ENCODE peak calls at places on chromosome 20, in ten cellular contexts. Y is heart left ventricle; W is stomach; S is brain microvascular endothelial cell; G is CD8-positive, alpha-beta T cell; E is OCI-LY7; J is GM23338; U is pancreas; D is HepG2; T is AG10803. B is an unnamed sample.

GRCh38 chr20:5078399-5078958 is 41.3 kb downstream of the PCNA start:
- DNase-seq in E (peak), D (peak), T (peak), U (no peak), G (peak), S (peak), W (peak), Y (peak), J (no peak), B (no peak)

GRCh38 chr20:17835941-17836861 is 132.4 kb downstream of the SNX5 start:
- DNase-seq in D (no peak), S (no peak), W (no peak), Y (peak), T (peak), U (no peak), G (no peak), E (no peak), J (no peak), B (no peak)

GRCh38 chr20:9966966-9967365 is 67.8 kb upstream of the ANKEF1 start:
- DNase-seq in G (no peak), Y (no peak), W (no peak), E (no peak), D (peak), T (peak), S (no peak), J (peak), U (no peak), B (no peak)

GRCh38 chr20:2698186-2698817 is 5.7 kb downstream of the EBF4 start:
- DNase-seq in G (no peak), E (no peak), Y (no peak), S (no peak), D (no peak), T (no peak), J (no peak), U (no peak), W (peak), B (no peak)

GRCh38 chr20:1671891-1672669 is 14.5 kb upstream of the SIRPG start:
- DNase-seq in G (no peak), D (no peak), T (no peak), U (no peak), E (no peak), Y (no peak), J (no peak), W (no peak), S (no peak), B (no peak)

GRCh38 chr20:54068495-54068894 is 1.9 kb downstream of the BCAS1 start:
- DNase-seq in D (no peak), G (no peak), J (no peak), S (no peak), W (no peak), E (no peak), T (no peak), Y (no peak), U (no peak), B (no peak)

GRCh38 chr20:41854765-41855164 is 236.6 kb upstream of the CHD6 start:
- DNase-seq in W (no peak), E (no peak), Y (no peak), J (no peak), T (peak), U (no peak), S (no peak), G (no peak), D (no peak), B (no peak)

GRCh38 chr20:13494019-13494418 is 144.7 kb downstream of the TASP1 start:
- DNase-seq in U (no peak), E (no peak), T (no peak), S (no peak), Y (no peak), W (no peak), J (no peak), D (no peak), G (no peak), B (no peak)

GRCh38 chr20:10551732-10552724 is 116.9 kb downstream of the SLX4IP start:
- DNase-seq in E (no peak), S (no peak), U (no peak), G (no peak), D (no peak), Y (no peak), W (no peak), T (no peak), J (peak), B (no peak)

GRCh38 chr20:46078954-46079353 is 10.8 kb downstream of the NCOA5 start:
- DNase-seq in Y (no peak), G (no peak), E (no peak), J (no peak), S (no peak), D (no peak), T (no peak), W (no peak), U (no peak), B (no peak)

GRCh38 chr20:29876911-29877285 is 1380.6 kb upstream of the DEFB115 start:
- DNase-seq in T (no peak), U (peak), G (no peak), S (no peak), Y (no peak), W (no peak), E (no peak), D (no peak), J (no peak), B (no peak)

GRCh38 chr20:40648505-40649072 is 40.4 kb downstream of the MAFB start:
- DNase-seq in E (no peak), D (peak), Y (no peak), T (no peak), W (no peak), J (no peak), U (no peak), S (no peak), G (no peak), B (peak)

GRCh38 chr20:1824177-1824576 is 71.0 kb upstream of the SIRPA start:
- DNase-seq in E (no peak), S (no peak), D (no peak), J (no peak), T (no peak), G (no peak), Y (no peak), W (no peak), U (no peak), B (no peak)

GRCh38 chr20:41889125-41889870 is 271.1 kb upstream of the CHD6 start:
- DNase-seq in D (peak), J (peak), T (no peak), U (no peak), G (no peak), S (no peak), Y (no peak), W (no peak), E (peak), B (peak)

GRCh38 chr20:42483694-42484303 is 705.9 kb downstream of the PTPRT start:
- DNase-seq in E (peak), T (no peak), Y (no peak), W (no peak), G (no peak), D (peak), U (no peak), S (no peak), J (peak), B (no peak)

GRCh38 chr20:21719592-21720214 is 14.2 kb downstream of the PAX1 start:
- DNase-seq in T (peak), E (peak), Y (no peak), U (no peak), D (peak), J (peak), G (no peak), W (peak), S (peak), B (peak)

GRCh38 chr20:32514760-32515159 is 70.4 kb downstream of the NOL4L start:
- DNase-seq in D (no peak), T (no peak), U (no peak), E (no peak), G (no peak), W (no peak), S (no peak), Y (no peak), J (no peak), B (no peak)

GRCh38 chr20:17873410-17874270 is 95.0 kb downstream of the SNX5 start:
- DNase-seq in S (peak), T (peak), J (peak), D (peak), Y (peak), W (peak), U (peak), G (no peak), E (no peak), B (no peak)

GRCh38 chr20:52268184-52268583 is 76.6 kb upstream of the ZFP64 start:
- DNase-seq in T (peak), G (no peak), U (no peak), D (no peak), E (no peak), S (no peak), J (no peak), W (no peak), Y (no peak), B (no peak)

GRCh38 chr20:54475334-54476287 is at the start of gene DOK5:
- DNase-seq in E (no peak), D (no peak), Y (peak), U (peak), J (peak), S (no peak), G (no peak), W (no peak), T (peak), B (no peak)

GRCh38 chr20:2690718-2691117 is 1.9 kb upstream of the EBF4 start:
- DNase-seq in D (no peak), U (no peak), E (no peak), G (no peak), Y (no peak), W (no peak), T (no peak), S (no peak), J (no peak), B (no peak)

GRCh38 chr20:23200914-23201313 is 114.8 kb upstream of the CD93 start:
- DNase-seq in W (peak), J (peak), T (no peak), E (no peak), G (no peak), U (no peak), D (peak), S (peak), Y (peak), B (no peak)

GRCh38 chr20:52959125-52959524 is 13.0 kb upstream of the TSHZ2 start:
- DNase-seq in W (no peak), U (no peak), D (peak), Y (no peak), J (peak), E (peak), T (no peak), S (no peak), G (no peak), B (no peak)

GRCh38 chr20:58293453-58293852 is 16.1 kb upstream of the RAB22A start:
- DNase-seq in T (no peak), E (peak), D (peak), W (no peak), U (no peak), G (no peak), S (no peak), J (peak), Y (peak), B (no peak)

GRCh38 chr20:32963176-32963575 is 41.1 kb downstream of the SUN5 start:
- DNase-seq in W (no peak), G (no peak), T (no peak), S (no peak), E (no peak), U (peak), J (no peak), D (no peak), Y (no peak), B (no peak)

GRCh38 chr20:24502184-24502583 is 32.8 kb downstream of the SYNDIG1 start:
- DNase-seq in D (no peak), J (no peak), E (no peak), S (peak), G (no peak), U (no peak), Y (peak), T (peak), W (no peak), B (no peak)

GRCh38 chr20:40641809-40642208 is 47.2 kb downstream of the MAFB start:
- DNase-seq in D (no peak), E (no peak), J (no peak), U (no peak), G (no peak), W (no peak), Y (no peak), S (no peak), T (no peak), B (no peak)

GRCh38 chr20:37519508-37520416 is 1.3 kb upstream of the NNAT start:
- DNase-seq in W (peak), J (peak), U (no peak), G (no peak), Y (no peak), T (no peak), D (peak), S (peak), E (peak), B (no peak)

GRCh38 chr20:20364016-20364746 is 3.7 kb upstream of the INSM1 start:
- DNase-seq in Y (no peak), S (no peak), E (no peak), G (no peak), T (no peak), W (no peak), J (peak), D (no peak), U (no peak), B (no peak)

GRCh38 chr20:826695-827323 is 6.7 kb upstream of the FAM110A start:
- DNase-seq in G (no peak), U (no peak), S (no peak), D (no peak), W (peak), E (no peak), T (no peak), Y (no peak), J (no peak), B (no peak)

GRCh38 chr20:32227744-32228688 is 20.3 kb downstream of the POFUT1 start:
- DNase-seq in E (no peak), D (no peak), W (peak), U (no peak), G (no peak), J (no peak), T (no peak), Y (peak), S (no peak), B (peak)

GRCh38 chr20:54140486-54140885 is 33.3 kb downstream of the CYP24A1 start:
- DNase-seq in G (no peak), W (no peak), E (no peak), D (no peak), S (no peak), J (no peak), T (no peak), U (no peak), Y (no peak), B (no peak)

GRCh38 chr20:3711418-3712043 is 869 bp downstream of the SIGLEC1 start:
- DNase-seq in J (no peak), T (no peak), Y (peak), G (no peak), W (no peak), S (no peak), E (no peak), U (no peak), D (no peak), B (no peak)

GRCh38 chr20:3710703-3711417 is 1.5 kb downstream of the SIGLEC1 start:
- DNase-seq in Y (peak), W (peak), G (peak), S (peak), D (peak), T (peak), J (peak), E (peak), U (peak), B (no peak)

GRCh38 chr20:3714092-3714491 is 1.7 kb upstream of the SIGLEC1 start:
- DNase-seq in T (no peak), J (no peak), D (no peak), G (no peak), W (no peak), E (no peak), U (no peak), S (no peak), Y (no peak), B (no peak)

GRCh38 chr20:3710027-3710426 is 2.4 kb downstream of the SIGLEC1 start:
- DNase-seq in G (no peak), J (no peak), W (no peak), T (no peak), E (no peak), U (peak), S (no peak), Y (peak), D (no peak), B (no peak)

DNA sequence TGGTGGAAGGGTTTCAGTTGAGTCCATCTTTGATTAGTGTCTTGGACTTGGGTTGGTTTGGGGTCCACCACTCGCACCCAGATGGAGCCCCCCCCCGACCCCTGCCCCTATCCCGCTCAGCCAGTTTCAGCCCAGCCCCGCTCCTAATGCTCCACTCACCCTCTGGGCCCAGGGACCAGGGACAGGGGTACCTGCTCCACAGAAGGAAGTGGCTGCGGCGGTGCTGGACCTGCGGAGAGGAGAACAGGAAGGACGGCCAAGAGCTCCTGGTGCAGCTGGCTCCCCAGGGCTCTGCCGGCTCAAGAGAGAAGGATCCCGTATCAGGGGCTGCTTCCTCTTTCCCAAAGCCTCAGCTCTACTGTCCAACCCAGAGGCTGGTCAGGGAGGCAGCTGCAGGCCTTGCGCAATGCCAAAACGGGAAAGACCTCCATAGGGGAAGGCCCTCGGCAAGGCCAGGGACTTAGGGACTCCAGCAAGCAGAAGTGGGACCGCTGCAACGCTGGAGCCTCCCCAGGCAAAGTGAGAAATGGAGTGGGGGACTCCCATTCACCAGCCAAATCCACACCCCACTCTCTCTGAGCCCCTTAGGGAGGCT is at the start of gene SIGLEC1:
- DNase-seq in U (no peak), D (no peak), S (no peak), Y (peak), G (no peak), W (peak), J (no peak), E (no peak), T (no peak), B (no peak)
- H3K4me3 ChIP-seq in U (no peak), D (no peak), S (no peak), Y (peak), G (no peak), W (peak), J (no peak), E (no peak), T (no peak), B (no peak)

DNA sequence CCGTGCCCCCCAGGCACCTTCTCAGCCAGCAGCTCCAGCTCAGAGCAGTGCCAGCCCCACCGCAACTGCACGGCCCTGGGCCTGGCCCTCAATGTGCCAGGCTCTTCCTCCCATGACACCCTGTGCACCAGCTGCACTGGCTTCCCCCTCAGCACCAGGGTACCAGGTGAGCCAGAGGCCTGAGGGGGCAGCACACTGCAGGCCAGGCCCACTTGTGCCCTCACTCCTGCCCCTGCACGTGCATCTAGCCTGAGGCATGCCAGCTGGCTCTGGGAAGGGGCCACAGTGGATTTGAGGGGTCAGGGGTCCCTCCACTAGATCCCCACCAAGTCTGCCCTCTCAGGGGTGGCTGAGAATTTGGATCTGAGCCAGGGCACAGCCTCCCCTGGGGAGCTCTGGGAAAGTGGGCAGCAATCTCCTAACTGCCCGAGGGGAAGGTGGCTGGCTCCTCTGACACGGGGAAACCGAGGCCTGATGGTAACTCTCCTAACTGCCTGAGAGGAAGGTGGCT is 960 bp downstream of the TNFRSF6B start:
- DNase-seq in Y (peak), S (no peak), T (no peak), E (no peak), U (peak), D (no peak), W (no peak), J (no peak), G (no peak), B (no peak)
- TF ChIP-seq CTCF in Y (no peak), S (no peak), T (no peak), E (no peak), U (no peak), D (peak), W (no peak), J (no peak), G (no peak), B (no peak)

GRCh38 chr20:47354388-47354709 is 2.1 kb downstream of the ZMYND8 start:
- DNase-seq in D (no peak), E (no peak), G (no peak), T (no peak), Y (no peak), W (no peak), U (no peak), J (no peak), S (no peak), B (no peak)
- H3K4me3 ChIP-seq in D (peak), E (peak), G (peak), T (peak), Y (peak), W (peak), U (no peak), J (peak), S (peak), B (peak)

GRCh38 chr20:48789185-48789668 is 38.6 kb downstream of the PREX1 start:
- DNase-seq in U (no peak), S (no peak), Y (no peak), D (no peak), T (no peak), W (no peak), J (no peak), G (no peak), E (no peak), B (no peak)

GRCh38 chr20:48789781-48790544 is 37.8 kb downstream of the PREX1 start:
- DNase-seq in S (no peak), E (no peak), W (no peak), G (no peak), U (no peak), D (no peak), Y (no peak), T (no peak), J (no peak), B (no peak)

GRCh38 chr20:48788486-48789072 is 39.2 kb downstream of the PREX1 start:
- DNase-seq in U (no peak), S (no peak), T (no peak), Y (no peak), W (no peak), D (no peak), E (peak), J (no peak), G (no peak), B (no peak)

GRCh38 chr20:48791666-48792071 is 36.1 kb downstream of the PREX1 start:
- DNase-seq in U (no peak), W (no peak), J (no peak), D (no peak), G (no peak), T (peak), E (no peak), Y (no peak), S (no peak), B (no peak)

DNA sequence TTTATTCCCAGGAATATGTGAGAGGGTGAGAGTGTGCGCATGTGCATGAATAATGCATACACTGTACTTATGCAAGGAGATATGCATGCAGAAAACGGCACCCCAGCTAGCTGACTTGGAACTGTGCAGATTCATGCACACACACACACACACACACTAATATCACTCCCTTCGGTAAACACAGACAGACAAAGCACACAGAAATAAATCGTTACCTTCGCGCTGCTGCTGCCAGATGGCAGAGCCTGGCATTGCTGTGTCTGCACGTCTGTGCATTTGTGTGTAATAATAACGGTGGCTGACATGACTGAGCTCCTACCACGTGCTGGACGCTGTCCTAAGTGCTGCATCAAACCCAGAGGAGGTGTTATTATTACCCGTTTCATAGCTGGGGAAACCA is 36.8 kb downstream of the PREX1 start:
- DNase-seq in E (peak), T (no peak), D (no peak), G (peak), W (no peak), U (no peak), Y (no peak), S (no peak), J (no peak), B (peak)
- TF ChIP-seq CTCF in E (no peak), T (no peak), D (no peak), G (peak), W (no peak), U (no peak), Y (no peak), S (no peak), J (no peak), B (no peak)

GRCh38 chr20:15332711-15333160 is 995.3 kb upstream of the FLRT3 start:
- DNase-seq in Y (no peak), J (no peak), E (no peak), S (no peak), U (no peak), D (no peak), T (no peak), W (no peak), G (no peak), B (no peak)
- H3K4me3 ChIP-seq in Y (no peak), J (no peak), E (no peak), S (no peak), U (no peak), D (no peak), T (no peak), W (no peak), G (no peak), B (no peak)

B was measured in LNCaP clone FGC.